ENCODE peak calls at places on chromosomes 11 and 22, in five cellular contexts. One of them, this sample, is unnamed.

GRCh38 chr11:110793556-110793955 is 81.3 kb upstream of the ARHGAP20 start:
- DNase-seq in A549: no peak
- DNase-seq in HepG2: no peak
- DNase-seq in IMR-90: no peak
- DNase-seq in HCT116: no peak
- DNase-seq in this sample: no peak

GRCh38 chr22:45531944-45532631 is 29.4 kb downstream of the FBLN1 start:
- DNase-seq in A549: no peak
- DNase-seq in IMR-90: no peak
- DNase-seq in HepG2: no peak
- DNase-seq in HCT116: no peak
- DNase-seq in this sample: no peak

GRCh38 chr22:30998329-30998728 is 29.3 kb downstream of the TUG1 start:
- DNase-seq in HepG2: no peak
- DNase-seq in HCT116: no peak
- DNase-seq in A549: no peak
- DNase-seq in IMR-90: no peak
- DNase-seq in this sample: no peak

GRCh38 chr22:23400286-23400981 is 179.7 kb downstream of the IGLL1 start:
- DNase-seq in IMR-90: no peak
- DNase-seq in HepG2: no peak
- DNase-seq in HCT116: no peak
- DNase-seq in A549: no peak
- DNase-seq in this sample: no peak

GRCh38 chr11:76579047-76579751 is 91.3 kb downstream of the LRRC32 start:
- DNase-seq in IMR-90: no peak
- DNase-seq in HCT116: no peak
- DNase-seq in A549: no peak
- DNase-seq in HepG2: no peak
- DNase-seq in this sample: no peak

GRCh38 chr11:99020324-99021225 is at the start of gene CNTN5:
- DNase-seq in HepG2: peak
- DNase-seq in A549: peak
- DNase-seq in HCT116: no peak
- DNase-seq in IMR-90: peak
- DNase-seq in this sample: peak

GRCh38 chr11:46456269-46456668 is 64.7 kb upstream of the CHRM4 start:
- DNase-seq in A549: no peak
- DNase-seq in HepG2: no peak
- DNase-seq in HCT116: no peak
- DNase-seq in IMR-90: no peak
- DNase-seq in this sample: no peak

GRCh38 chr11:119754199-119754598 is 25.2 kb upstream of the NECTIN1 start:
- DNase-seq in IMR-90: no peak
- DNase-seq in A549: no peak
- DNase-seq in HCT116: no peak
- DNase-seq in HepG2: no peak
- DNase-seq in this sample: no peak

GRCh38 chr11:813440-814096 is 3.8 kb downstream of the RPLP2 start:
- DNase-seq in A549: no peak
- DNase-seq in HCT116: no peak
- DNase-seq in IMR-90: no peak
- DNase-seq in HepG2: no peak
- DNase-seq in this sample: no peak

GRCh38 chr11:93740031-93740801 is 1.1 kb downstream of the TAF1D start:
- DNase-seq in HepG2: peak
- DNase-seq in A549: peak
- DNase-seq in IMR-90: peak
- DNase-seq in HCT116: no peak
- DNase-seq in this sample: no peak

GRCh38 chr11:131696584-131697120 is 326.2 kb downstream of the NTM start:
- DNase-seq in IMR-90: no peak
- DNase-seq in HCT116: no peak
- DNase-seq in HepG2: no peak
- DNase-seq in A549: no peak
- DNase-seq in this sample: no peak

GRCh38 chr11:78000193-78000592 is 5.7 kb upstream of the INTS4 start:
- DNase-seq in IMR-90: peak
- DNase-seq in HepG2: peak
- DNase-seq in HCT116: peak
- DNase-seq in A549: peak
- DNase-seq in this sample: no peak

GRCh38 chr11:126440792-126441514 is 85.5 kb downstream of the ST3GAL4 start:
- DNase-seq in HCT116: peak
- DNase-seq in HepG2: peak
- DNase-seq in A549: peak
- DNase-seq in IMR-90: peak
- DNase-seq in this sample: peak

GRCh38 chr11:115924744-115925567 is 420.7 kb upstream of the CADM1 start:
- DNase-seq in A549: no peak
- DNase-seq in HCT116: no peak
- DNase-seq in HepG2: no peak
- DNase-seq in IMR-90: peak
- DNase-seq in this sample: no peak

GRCh38 chr11:35878736-35879135 is 65.1 kb upstream of the LDLRAD3 start:
- DNase-seq in HCT116: no peak
- DNase-seq in HepG2: no peak
- DNase-seq in A549: no peak
- DNase-seq in IMR-90: no peak
- DNase-seq in this sample: no peak

GRCh38 chr11:35873721-35874120 is 70.1 kb upstream of the LDLRAD3 start:
- DNase-seq in IMR-90: no peak
- DNase-seq in A549: no peak
- DNase-seq in HCT116: no peak
- DNase-seq in HepG2: no peak
- DNase-seq in this sample: no peak

GRCh38 chr11:35875466-35875865 is 68.4 kb upstream of the LDLRAD3 start:
- DNase-seq in IMR-90: no peak
- DNase-seq in HCT116: no peak
- DNase-seq in A549: no peak
- DNase-seq in HepG2: no peak
- DNase-seq in this sample: peak

GRCh38 chr11:35875063-35875462 is 68.8 kb upstream of the LDLRAD3 start:
- DNase-seq in HepG2: no peak
- DNase-seq in A549: no peak
- DNase-seq in HCT116: no peak
- DNase-seq in IMR-90: no peak
- DNase-seq in this sample: no peak

DNA sequence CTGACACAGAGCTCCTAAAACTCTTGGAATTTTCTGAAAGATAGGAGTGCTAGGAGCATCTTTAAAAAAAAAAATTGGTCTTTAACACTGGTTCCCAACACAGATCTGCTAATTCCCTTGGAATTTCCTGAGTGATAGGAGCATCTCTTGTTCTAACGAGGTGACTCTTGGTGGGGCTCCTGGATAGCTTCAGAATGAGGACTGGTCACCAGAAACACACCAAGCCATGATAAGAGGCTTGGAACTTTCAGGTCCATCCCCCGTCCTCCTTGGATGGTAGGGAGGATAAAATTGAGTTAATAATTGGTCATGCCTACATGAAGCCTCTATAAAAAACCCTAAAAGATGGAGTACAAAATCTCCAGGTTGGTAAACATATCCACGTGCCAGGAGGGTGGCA is 64.5 kb upstream of the LDLRAD3 start:
- DNase-seq in HCT116: no peak
- DNase-seq in A549: no peak
- DNase-seq in IMR-90: no peak
- DNase-seq in HepG2: no peak
- DNase-seq in this sample: no peak
- TF ChIP-seq CEBPB in HCT116: no peak
- TF ChIP-seq CEBPB in A549: no peak
- TF ChIP-seq CEBPB in IMR-90: no peak
- TF ChIP-seq CEBPB in HepG2: no peak
- TF ChIP-seq CEBPB in this sample: no peak

GRCh38 chr11:2791521-2792375 is 92.0 kb upstream of the KCNQ1OT1 start:
- DNase-seq in HepG2: no peak
- DNase-seq in HCT116: no peak
- DNase-seq in A549: no peak
- DNase-seq in IMR-90: no peak
- DNase-seq in this sample: peak

GRCh38 chr11:2793781-2794418 is 91.7 kb downstream of the CDKN1C start:
- DNase-seq in HepG2: no peak
- DNase-seq in HCT116: no peak
- DNase-seq in A549: no peak
- DNase-seq in IMR-90: no peak
- DNase-seq in this sample: no peak

GRCh38 chr11:2794419-2794795 is 91.2 kb downstream of the CDKN1C start:
- DNase-seq in HCT116: no peak
- DNase-seq in HepG2: no peak
- DNase-seq in IMR-90: no peak
- DNase-seq in A549: no peak
- DNase-seq in this sample: peak

GRCh38 chr11:2791139-2791520 is 91.3 kb upstream of the KCNQ1OT1 start:
- DNase-seq in HepG2: no peak
- DNase-seq in HCT116: no peak
- DNase-seq in IMR-90: no peak
- DNase-seq in A549: no peak
- DNase-seq in this sample: peak

DNA sequence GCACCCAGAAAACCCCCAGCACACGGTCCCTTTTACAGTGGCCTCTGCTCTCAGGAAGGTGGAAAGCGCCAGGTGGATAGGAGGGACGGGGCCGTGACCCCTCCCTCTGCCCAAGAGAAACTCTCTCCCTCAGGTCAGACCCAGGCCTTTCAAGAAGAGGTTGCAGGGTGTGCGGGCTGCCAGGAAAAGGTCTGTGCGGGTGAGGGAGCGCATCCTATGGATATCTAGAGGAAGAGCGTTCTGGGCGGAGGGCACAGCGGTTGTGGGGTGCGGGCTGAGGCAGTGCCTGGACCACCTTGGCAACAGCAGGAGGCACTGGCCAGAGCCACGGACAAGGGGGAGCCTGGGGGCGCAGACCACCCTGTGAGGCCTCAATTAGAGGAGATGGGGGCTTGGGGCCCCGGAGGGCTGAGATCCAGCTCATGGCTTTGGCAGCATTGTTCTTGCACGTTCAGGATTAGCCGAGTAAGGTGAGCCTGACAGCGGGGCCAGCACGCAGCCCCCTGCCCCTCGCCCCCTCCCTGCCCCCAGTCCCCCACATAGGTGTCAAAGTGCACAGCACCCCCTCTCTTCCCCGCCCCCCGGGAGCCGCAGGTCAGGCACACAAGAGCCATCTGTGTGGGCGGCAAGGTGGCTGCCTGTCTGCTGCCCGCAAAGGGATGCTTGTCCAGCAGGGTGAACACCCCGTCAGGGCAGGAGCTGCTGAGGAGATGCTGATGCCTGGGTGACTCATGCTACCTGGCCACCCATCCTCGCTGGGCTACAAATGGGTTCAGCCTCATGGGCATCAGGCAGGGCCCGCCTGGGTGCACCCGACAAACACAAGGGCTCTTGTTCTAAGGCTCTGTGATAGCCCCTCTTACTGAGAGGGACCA is 92.8 kb upstream of the KCNQ1OT1 start:
- DNase-seq in IMR-90: no peak
- DNase-seq in HepG2: no peak
- DNase-seq in HCT116: no peak
- DNase-seq in A549: no peak
- DNase-seq in this sample: no peak
- TF ChIP-seq CEBPB in IMR-90: no peak
- TF ChIP-seq CEBPB in HepG2: no peak
- TF ChIP-seq CEBPB in HCT116: no peak
- TF ChIP-seq CEBPB in A549: no peak
- TF ChIP-seq CEBPB in this sample: no peak

DNA sequence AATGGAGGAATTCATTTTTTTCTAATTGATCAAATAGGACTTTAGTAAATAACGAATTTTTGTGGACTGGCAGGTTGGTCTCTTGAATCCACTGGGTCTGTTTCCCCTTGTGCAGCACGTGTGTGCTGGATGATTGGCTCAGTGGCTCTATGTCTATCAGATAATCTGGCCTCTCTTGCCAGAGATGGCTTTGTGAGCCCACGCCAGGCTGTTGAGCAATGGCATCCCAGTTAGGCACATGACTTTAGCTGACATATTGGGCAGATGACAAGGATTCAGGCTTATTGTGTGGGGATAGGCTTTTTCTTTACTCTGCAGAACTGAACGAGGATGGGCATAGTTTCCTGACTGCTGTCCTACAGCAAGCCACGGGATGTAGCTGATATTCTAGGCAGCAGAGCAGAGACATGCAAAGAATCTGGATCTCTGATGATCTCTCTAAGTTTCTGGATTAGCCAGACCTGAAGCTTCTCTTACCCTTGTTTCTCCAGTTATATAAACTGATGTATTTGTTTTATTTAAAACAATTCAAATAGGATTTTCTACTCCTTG is 144.9 kb downstream of the ARHGAP42 start:
- DNase-seq in IMR-90: no peak
- DNase-seq in A549: no peak
- DNase-seq in HepG2: no peak
- DNase-seq in HCT116: no peak
- DNase-seq in this sample: no peak
- TF ChIP-seq CEBPB in IMR-90: peak
- TF ChIP-seq CEBPB in A549: peak
- TF ChIP-seq CEBPB in HepG2: no peak
- TF ChIP-seq CEBPB in HCT116: no peak
- TF ChIP-seq CEBPB in this sample: no peak

GRCh38 chr11:28666632-28667031 is 558.4 kb downstream of the METTL15 start:
- DNase-seq in HCT116: no peak
- DNase-seq in HepG2: no peak
- DNase-seq in IMR-90: no peak
- DNase-seq in A549: no peak
- DNase-seq in this sample: no peak
- TF ChIP-seq CEBPB in HCT116: no peak
- TF ChIP-seq CEBPB in HepG2: no peak
- TF ChIP-seq CEBPB in IMR-90: no peak
- TF ChIP-seq CEBPB in A549: no peak
- TF ChIP-seq CEBPB in this sample: no peak

GRCh38 chr22:37624876-37625275 is 14.6 kb upstream of the SH3BP1 start:
- DNase-seq in HCT116: no peak
- DNase-seq in IMR-90: no peak
- DNase-seq in HepG2: no peak
- DNase-seq in A549: no peak
- DNase-seq in this sample: no peak

GRCh38 chr22:37625737-37626136 is 13.7 kb upstream of the SH3BP1 start:
- DNase-seq in IMR-90: no peak
- DNase-seq in HepG2: no peak
- DNase-seq in A549: no peak
- DNase-seq in HCT116: no peak
- DNase-seq in this sample: no peak

GRCh38 chr22:37624017-37624365 is 15.4 kb downstream of the GGA1 start:
- DNase-seq in IMR-90: no peak
- DNase-seq in HCT116: no peak
- DNase-seq in A549: no peak
- DNase-seq in HepG2: no peak
- DNase-seq in this sample: no peak

GRCh38 chr22:37621352-37621860 is 12.8 kb downstream of the GGA1 start:
- DNase-seq in A549: no peak
- DNase-seq in HepG2: no peak
- DNase-seq in HCT116: no peak
- DNase-seq in IMR-90: no peak
- DNase-seq in this sample: no peak

GRCh38 chr22:37623075-37624016 is 14.7 kb downstream of the GGA1 start:
- DNase-seq in IMR-90: peak
- DNase-seq in A549: peak
- DNase-seq in HCT116: no peak
- DNase-seq in HepG2: peak
- DNase-seq in this sample: peak
- TF ChIP-seq CEBPB in IMR-90: no peak
- TF ChIP-seq CEBPB in A549: no peak
- TF ChIP-seq CEBPB in HCT116: no peak
- TF ChIP-seq CEBPB in HepG2: no peak
- TF ChIP-seq CEBPB in this sample: no peak